ENCODE peak calls at places on chromosomes 3 and 15, in seven cellular contexts. T, Z, R, O, U, L and Q are unnamed samples.

GRCh38 chr3:16402451-16402850 is 111.0 kb downstream of the RFTN1 start:
- DNase-seq in T (no peak), Z (no peak), R (no peak), O (no peak), U (no peak), L (no peak), Q (no peak)

GRCh38 chr15:27668471-27669220 is 430.5 kb downstream of the OCA2 start:
- DNase-seq in T (no peak), Z (no peak), R (no peak), O (peak), U (no peak), L (no peak), Q (no peak)

GRCh38 chr3:12838179-12838965 is 3.0 kb downstream of the RPL32 start:
- DNase-seq in T (no peak), Z (no peak), R (no peak), O (no peak), U (no peak), L (no peak), Q (no peak)

GRCh38 chr3:173191611-173192010 is 50.6 kb upstream of the SPATA16 start:
- DNase-seq in T (no peak), Z (no peak), R (no peak), O (no peak), U (no peak), L (no peak), Q (no peak)

GRCh38 chr15:78174398-78174797 is 25.2 kb downstream of the IDH3A start:
- DNase-seq in T (no peak), Z (no peak), R (no peak), O (no peak), U (no peak), L (no peak), Q (no peak)

GRCh38 chr3:16513141-16514020 is at the start of gene RFTN1:
- DNase-seq in T (no peak), Z (peak), R (peak), O (no peak), U (peak), L (no peak), Q (peak)

GRCh38 chr3:114446605-114447004 is 152.8 kb downstream of the TIGIT start:
- DNase-seq in T (no peak), Z (no peak), R (no peak), O (no peak), U (no peak), L (no peak), Q (no peak)

GRCh38 chr3:143288944-143289343 is 169.4 kb downstream of the CHST2 start:
- DNase-seq in T (no peak), Z (no peak), R (no peak), O (no peak), U (no peak), L (no peak), Q (peak)

GRCh38 chr3:173869786-173870185 is 472.2 kb downstream of the NLGN1 start:
- DNase-seq in T (no peak), Z (no peak), R (no peak), O (no peak), U (no peak), L (no peak), Q (no peak)

GRCh38 chr15:83379574-83379973 is 67.6 kb upstream of the SH3GL3 start:
- DNase-seq in T (no peak), Z (no peak), R (no peak), O (no peak), U (no peak), L (no peak), Q (no peak)

GRCh38 chr15:70608156-70608555 is 155.2 kb downstream of the UACA start:
- DNase-seq in T (no peak), Z (no peak), R (no peak), O (no peak), U (no peak), L (no peak), Q (no peak)

GRCh38 chr3:113533534-113533892 is 1.2 kb downstream of the SIDT1 start:
- DNase-seq in T (no peak), Z (peak), R (no peak), O (no peak), U (no peak), L (no peak), Q (peak)

GRCh38 chr3:96844204-96844514 is 29.8 kb downstream of the EPHA6 start:
- DNase-seq in T (no peak), Z (no peak), R (no peak), O (no peak), U (no peak), L (no peak), Q (no peak)

GRCh38 chr3:48678056-48678455 is 7.7 kb downstream of the NCKIPSD start:
- DNase-seq in T (no peak), Z (no peak), R (no peak), O (no peak), U (no peak), L (no peak), Q (no peak)

GRCh38 chr3:119934250-119934649 is 152.3 kb downstream of the NR1I2 start:
- DNase-seq in T (no peak), Z (no peak), R (no peak), O (no peak), U (no peak), L (no peak), Q (no peak)

GRCh38 chr3:13546667-13547171 is 2.2 kb upstream of the FBLN2 start:
- DNase-seq in T (no peak), Z (no peak), R (no peak), O (no peak), U (peak), L (no peak), Q (no peak)

GRCh38 chr3:32562640-32563039 is 8.0 kb downstream of the DYNC1LI1 start:
- DNase-seq in T (no peak), Z (no peak), R (no peak), O (no peak), U (no peak), L (no peak), Q (no peak)

GRCh38 chr3:16114381-16114916 is 60.0 kb upstream of the GALNT15 start:
- DNase-seq in T (no peak), Z (no peak), R (no peak), O (no peak), U (no peak), L (no peak), Q (no peak)

GRCh38 chr3:46209751-46210470 is 1.8 kb upstream of the CCR1 start:
- DNase-seq in T (no peak), Z (no peak), R (no peak), O (no peak), U (no peak), L (no peak), Q (no peak)

GRCh38 chr3:147361671-147362420 is 44.5 kb downstream of the ZIC4 start:
- DNase-seq in T (no peak), Z (peak), R (no peak), O (no peak), U (no peak), L (no peak), Q (no peak)

GRCh38 chr3:37594873-37595783 is 266.6 kb upstream of the CTDSPL start:
- DNase-seq in T (no peak), Z (no peak), R (no peak), O (no peak), U (no peak), L (no peak), Q (no peak)

GRCh38 chr15:85950101-85950500 is 129.6 kb upstream of the AGBL1 start:
- DNase-seq in T (no peak), Z (no peak), R (no peak), O (no peak), U (no peak), L (no peak), Q (no peak)